ENCODE peak calls at places on chromosomes 5 and 9, in ten cellular contexts. S, F, L, N, K, Z, T, Y, U and I are unnamed samples.
A peak's percentile ranks its signal among the peaks of the same experiment; 100 is the strongest.

GRCh38 chr9:76419782-76420380 is 25.7 kb upstream of the RFK start:
- DNase-seq in S (no peak), Y (no peak), N (no peak), U (no peak), K (no peak), F (peak; percentile 6), Z (no peak), L (peak; percentile 36), T (no peak), I (no peak)

GRCh38 chr5:84088996-84089395 is 295.7 kb downstream of the EDIL3 start:
- DNase-seq in S (no peak), N (peak; percentile 6), Z (no peak), T (no peak), L (no peak), K (no peak), Y (peak; percentile 10), F (no peak), U (no peak), I (no peak)

GRCh38 chr5:154654484-154655375 is 100.4 kb upstream of the LARP1 start:
- DNase-seq in Y (no peak), L (no peak), F (no peak), U (no peak), Z (no peak), S (no peak), N (no peak), T (no peak), K (no peak), I (no peak)

GRCh38 chr5:135486131-135486530 is 34.0 kb upstream of the TIFAB start:
- DNase-seq in S (no peak), U (no peak), F (no peak), K (no peak), N (no peak), L (no peak), Z (no peak), Y (no peak), T (no peak), I (no peak)

GRCh38 chr5:157819502-157820125 is 39.3 kb downstream of the CLINT1 start:
- DNase-seq in K (peak; percentile 7), Y (no peak), F (no peak), U (no peak), L (no peak), T (no peak), S (no peak), N (no peak), Z (no peak), I (no peak)

GRCh38 chr5:30831123-30831522 is 362.4 kb upstream of the CDH6 start:
- DNase-seq in K (no peak), Z (no peak), F (no peak), U (no peak), N (no peak), Y (no peak), S (no peak), T (no peak), L (no peak), I (no peak)

GRCh38 chr5:149966901-149967419 is 6.4 kb downstream of the SLC26A2 start:
- DNase-seq in N (no peak), U (no peak), T (no peak), Z (no peak), S (no peak), F (no peak), Y (no peak), K (no peak), L (no peak), I (no peak)

GRCh38 chr9:2180171-2180570 is 165.0 kb downstream of the SMARCA2 start:
- DNase-seq in N (no peak), T (no peak), U (no peak), Y (no peak), Z (no peak), K (peak; percentile 3), L (no peak), S (no peak), F (no peak), I (no peak)

GRCh38 chr9:22144226-22144625 is 135.1 kb upstream of the CDKN2B start:
- DNase-seq in Y (no peak), U (peak; percentile 36), F (no peak), K (no peak), L (no peak), T (no peak), S (no peak), N (no peak), Z (no peak), I (no peak)

GRCh38 chr5:145629047-145629446 is 206.1 kb downstream of the PRELID2 start:
- DNase-seq in S (no peak), N (no peak), T (no peak), U (no peak), F (no peak), Z (no peak), L (no peak), Y (no peak), K (no peak), I (no peak)

GRCh38 chr5:170221319-170221718 is 11.5 kb upstream of the C5orf58 start:
- DNase-seq in K (peak; percentile 6), L (no peak), Z (no peak), T (no peak), N (peak; percentile 64), U (no peak), Y (no peak), F (no peak), S (no peak), I (no peak)

GRCh38 chr5:150517272-150518152 is 9.6 kb downstream of the NDST1 start:
- DNase-seq in Y (peak; percentile 66), Z (peak; percentile 62), F (peak; percentile 53), L (peak; percentile 92), N (no peak), S (peak; percentile 70), K (peak; percentile 3), T (no peak), U (peak; percentile 94), I (peak; percentile 98)

GRCh38 chr5:76742586-76742985 is 26.7 kb downstream of the F2R start:
- DNase-seq in T (no peak), K (no peak), N (no peak), U (peak; percentile 42), S (no peak), Z (no peak), L (peak; percentile 42), F (no peak), Y (no peak), I (no peak)

GRCh38 chr5:80369521-80369920 is 38.3 kb upstream of the ZFYVE16 start:
- DNase-seq in U (no peak), L (no peak), Z (no peak), S (no peak), N (peak; percentile 26), K (peak; percentile 1), T (no peak), F (peak; percentile 34), Y (no peak), I (no peak)

GRCh38 chr5:95080026-95080425 is 204.9 kb downstream of the MCTP1 start:
- DNase-seq in N (no peak), Y (no peak), U (no peak), K (no peak), F (no peak), T (no peak), Z (no peak), S (no peak), L (no peak), I (no peak)

GRCh38 chr5:172855597-172856292 is 21.7 kb downstream of the ERGIC1 start:
- DNase-seq in Z (peak; percentile 65), L (no peak), S (no peak), T (no peak), U (no peak), Y (no peak), F (no peak), N (no peak), K (no peak), I (no peak)

GRCh38 chr5:111530298-111530740 is 18.0 kb upstream of the STARD4 start:
- DNase-seq in T (no peak), S (peak; percentile 12), Y (no peak), L (no peak), K (no peak), N (no peak), F (no peak), U (peak; percentile 40), Z (peak; percentile 60), I (no peak)

GRCh38 chr9:114836769-114837168 is 30.9 kb upstream of the TNFSF15 start:
- DNase-seq in U (peak; percentile 56), Z (no peak), T (no peak), Y (no peak), N (no peak), L (no peak), K (no peak), S (no peak), F (no peak), I (no peak)

GRCh38 chr9:2158111-2158610 is 143.0 kb downstream of the SMARCA2 start:
- DNase-seq in U (peak; percentile 76), L (peak; percentile 33), T (peak; percentile 44), K (peak; percentile 25), S (no peak), Z (peak; percentile 32), N (peak; percentile 34), F (no peak), Y (no peak), I (peak; percentile 29)

GRCh38 chr5:98656106-98656795 is 117.2 kb upstream of the RGMB start:
- DNase-seq in K (no peak), Z (no peak), F (no peak), T (no peak), L (no peak), U (no peak), S (no peak), N (no peak), Y (no peak), I (no peak)

GRCh38 chr5:165920655-165921054 is 2370.8 kb upstream of the WWC1 start:
- DNase-seq in F (no peak), K (no peak), Y (no peak), T (no peak), U (no peak), S (no peak), Z (no peak), N (no peak), L (no peak), I (no peak)

GRCh38 chr5:116395708-116396203 is 178.9 kb downstream of the SEMA6A start:
- DNase-seq in Y (no peak), K (no peak), Z (no peak), U (no peak), T (peak; percentile 8), F (peak; percentile 66), L (no peak), S (no peak), N (peak; percentile 59), I (no peak)

GRCh38 chr5:169650701-169651331 is 13.7 kb downstream of the DOCK2 start:
- DNase-seq in T (no peak), S (no peak), L (peak; percentile 37), F (no peak), Z (no peak), U (peak; percentile 63), Y (no peak), K (no peak), N (no peak), I (no peak)

GRCh38 chr9:90960941-90961340 is 159.3 kb downstream of the SYK start:
- DNase-seq in T (no peak), U (peak; percentile 33), Z (no peak), F (no peak), Y (no peak), S (no peak), N (no peak), K (no peak), L (no peak), I (no peak)

GRCh38 chr9:12748016-12748415 is 26.8 kb upstream of the LURAP1L start:
- DNase-seq in T (no peak), F (no peak), S (no peak), L (peak; percentile 14), Y (no peak), K (no peak), N (no peak), Z (no peak), U (peak; percentile 92), I (no peak)

GRCh38 chr5:139650031-139650688 is 2.0 kb downstream of the CXXC5 start:
- DNase-seq in S (peak; percentile 42), T (no peak), U (no peak), N (peak; percentile 51), F (no peak), Z (peak; percentile 53), L (no peak), Y (no peak), K (no peak), I (peak; percentile 67)

GRCh38 chr5:112366987-112367386 is 52.1 kb downstream of the EPB41L4A start:
- DNase-seq in K (no peak), S (no peak), Z (no peak), N (no peak), Y (no peak), L (peak; percentile 16), F (no peak), U (peak; percentile 15), T (no peak), I (no peak)

GRCh38 chr5:21806943-21807342 is 1046.2 kb downstream of the CDH12 start:
- DNase-seq in U (peak; percentile 81), T (no peak), K (no peak), F (no peak), S (no peak), Y (no peak), N (no peak), Z (no peak), L (no peak), I (no peak)